ENCODE peak calls at places on chromosomes 6 and 20, in ten cellular contexts. G is MM.1S; T is astrocyte of the spinal cord; N is GM12865; B is mucosa of descending colon; Z is lower lobe of right lung; W is CD8-positive, alpha-beta T cell; Y is heart right ventricle; F is AG09309; C is SK-N-SH. S is an unnamed sample.

GRCh38 chr20:546353-546752 is 2.8 kb upstream of the CSNK2A1 start:
- DNase-seq in G (no peak), T (no peak), N (no peak), B (no peak), Z (no peak), W (no peak), Y (no peak), F (no peak), C (no peak), S (no peak)

GRCh38 chr20:47188540-47188939 is 168.0 kb downstream of the ZMYND8 start:
- DNase-seq in G (no peak), T (no peak), N (no peak), B (no peak), Z (no peak), W (no peak), Y (no peak), F (no peak), C (no peak), S (no peak)

GRCh38 chr20:58688838-58689237 is 3.8 kb upstream of the NPEPL1 start:
- DNase-seq in G (no peak), T (no peak), N (no peak), B (no peak), Z (no peak), W (no peak), Y (no peak), F (no peak), C (no peak), S (no peak)

GRCh38 chr6:158654960-158655485 is 5.2 kb downstream of the SYTL3 start:
- DNase-seq in G (no peak), T (peak), N (no peak), B (no peak), Z (no peak), W (no peak), Y (no peak), F (no peak), C (no peak), S (peak)

GRCh38 chr6:140480852-140481251 is 1106.4 kb upstream of the CITED2 start:
- DNase-seq in G (no peak), T (peak), N (peak), B (no peak), Z (no peak), W (no peak), Y (no peak), F (peak), C (no peak), S (peak)

GRCh38 chr6:72040106-72040505 is 153.8 kb downstream of the RIMS1 start:
- DNase-seq in G (no peak), T (peak), N (no peak), B (no peak), Z (no peak), W (no peak), Y (no peak), F (no peak), C (no peak), S (no peak)

GRCh38 chr6:1190361-1190760 is 121.5 kb upstream of the FOXQ1 start:
- DNase-seq in G (no peak), T (peak), N (no peak), B (no peak), Z (no peak), W (no peak), Y (no peak), F (peak), C (no peak), S (peak)

GRCh38 chr20:17862171-17862570 is 106.4 kb downstream of the SNX5 start:
- DNase-seq in G (no peak), T (no peak), N (no peak), B (no peak), Z (no peak), W (no peak), Y (no peak), F (no peak), C (no peak), S (no peak)

GRCh38 chr20:35433337-35433736 is 4.7 kb downstream of the GDF5 start:
- DNase-seq in G (no peak), T (no peak), N (no peak), B (no peak), Z (no peak), W (no peak), Y (no peak), F (no peak), C (no peak), S (no peak)

GRCh38 chr6:166381381-166381732 is 1.4 kb downstream of the MPC1 start:
- DNase-seq in G (no peak), T (no peak), N (no peak), B (no peak), Z (no peak), W (no peak), Y (no peak), F (no peak), C (no peak), S (no peak)

GRCh38 chr6:52573295-52573694 is 3.6 kb downstream of the TRAM2 start:
- DNase-seq in G (no peak), T (no peak), N (no peak), B (no peak), Z (no peak), W (no peak), Y (no peak), F (no peak), C (no peak), S (no peak)

GRCh38 chr6:136173519-136174507 is 76.3 kb downstream of the MTFR2 start:
- DNase-seq in G (no peak), T (no peak), N (no peak), B (no peak), Z (no peak), W (no peak), Y (peak), F (no peak), C (peak), S (peak)

GRCh38 chr20:47620808-47621805 is 119.4 kb downstream of the NCOA3 start:
- DNase-seq in G (peak), T (peak), N (peak), B (no peak), Z (no peak), W (no peak), Y (no peak), F (peak), C (peak), S (peak)

GRCh38 chr6:15426395-15426794 is 180.5 kb downstream of the JARID2 start:
- DNase-seq in G (no peak), T (no peak), N (no peak), B (no peak), Z (no peak), W (no peak), Y (no peak), F (no peak), C (no peak), S (no peak)

GRCh38 chr6:159790947-159791598 is 806 bp downstream of the MRPL18 start:
- DNase-seq in G (no peak), T (no peak), N (peak), B (no peak), Z (no peak), W (no peak), Y (no peak), F (no peak), C (no peak), S (no peak)

GRCh38 chr6:88380618-88381288 is 214.6 kb upstream of the CNR1 start:
- DNase-seq in G (no peak), T (no peak), N (no peak), B (no peak), Z (no peak), W (no peak), Y (no peak), F (no peak), C (no peak), S (peak)

GRCh38 chr6:11139051-11139960 is 27.8 kb upstream of the ERVFRD-1 start:
- DNase-seq in G (no peak), T (peak), N (peak), B (no peak), Z (no peak), W (no peak), Y (no peak), F (no peak), C (no peak), S (peak)

GRCh38 chr6:48325701-48326100 is 214.7 kb upstream of the PTCHD4 start:
- DNase-seq in G (no peak), T (no peak), N (no peak), B (no peak), Z (no peak), W (no peak), Y (no peak), F (no peak), C (no peak), S (peak)

GRCh38 chr20:53755733-53756523 is 162.3 kb upstream of the ZNF217 start:
- DNase-seq in G (no peak), T (no peak), N (no peak), B (no peak), Z (no peak), W (no peak), Y (no peak), F (no peak), C (no peak), S (no peak)

GRCh38 chr20:45117581-45117980 is 2.6 kb upstream of the WFDC5 start:
- DNase-seq in G (peak), T (no peak), N (no peak), B (no peak), Z (no peak), W (no peak), Y (no peak), F (no peak), C (no peak), S (no peak)

GRCh38 chr6:13300649-13301590 is 27.4 kb downstream of the TBC1D7 start:
- DNase-seq in G (no peak), T (no peak), N (no peak), B (no peak), Z (no peak), W (no peak), Y (no peak), F (no peak), C (no peak), S (no peak)

GRCh38 chr6:5764401-5764955 is 242.2 kb downstream of the NRN1 start:
- DNase-seq in G (no peak), T (peak), N (peak), B (no peak), Z (no peak), W (no peak), Y (no peak), F (no peak), C (no peak), S (peak)

GRCh38 chr6:28443112-28443773 is at the start of gene ZSCAN23:
- DNase-seq in G (peak), T (peak), N (peak), B (peak), Z (peak), W (peak), Y (peak), F (peak), C (peak), S (peak)

GRCh38 chr6:3157151-3157933 is at the start of gene TUBB2A:
- DNase-seq in G (peak), T (peak), N (peak), B (peak), Z (peak), W (peak), Y (peak), F (no peak), C (peak), S (peak)

GRCh38 chr6:131923356-131923755 is 27.8 kb downstream of the CCN2 start:
- DNase-seq in G (peak), T (peak), N (peak), B (peak), Z (no peak), W (no peak), Y (no peak), F (no peak), C (peak), S (peak)

GRCh38 chr6:151497935-151498726 is 4.3 kb downstream of the CCDC170 start:
- DNase-seq in G (peak), T (no peak), N (peak), B (no peak), Z (no peak), W (no peak), Y (no peak), F (no peak), C (no peak), S (peak)

GRCh38 chr6:43858161-43859153 is 88.4 kb downstream of the VEGFA start:
- DNase-seq in G (no peak), T (no peak), N (no peak), B (no peak), Z (no peak), W (no peak), Y (no peak), F (no peak), C (no peak), S (no peak)

GRCh38 chr20:52242237-52243230 is 51.0 kb upstream of the ZFP64 start:
- DNase-seq in G (peak), T (peak), N (no peak), B (no peak), Z (no peak), W (no peak), Y (no peak), F (no peak), C (peak), S (peak)

GRCh38 chr6:139754898-139755754 is 380.7 kb upstream of the CITED2 start:
- DNase-seq in G (no peak), T (no peak), N (no peak), B (no peak), Z (no peak), W (no peak), Y (no peak), F (no peak), C (no peak), S (no peak)

GRCh38 chr6:163897030-163897429 is 482.5 kb downstream of the QKI start:
- DNase-seq in G (no peak), T (peak), N (peak), B (no peak), Z (no peak), W (no peak), Y (no peak), F (peak), C (no peak), S (peak)

GRCh38 chr20:60037120-60037499 is 78.9 kb downstream of the CDH26 start:
- DNase-seq in G (no peak), T (peak), N (no peak), B (no peak), Z (no peak), W (no peak), Y (no peak), F (no peak), C (no peak), S (no peak)

GRCh38 chr6:50849016-50849748 is 30.5 kb downstream of the TFAP2B start:
- DNase-seq in G (no peak), T (no peak), N (no peak), B (no peak), Z (no peak), W (no peak), Y (no peak), F (no peak), C (peak), S (no peak)

DNA sequence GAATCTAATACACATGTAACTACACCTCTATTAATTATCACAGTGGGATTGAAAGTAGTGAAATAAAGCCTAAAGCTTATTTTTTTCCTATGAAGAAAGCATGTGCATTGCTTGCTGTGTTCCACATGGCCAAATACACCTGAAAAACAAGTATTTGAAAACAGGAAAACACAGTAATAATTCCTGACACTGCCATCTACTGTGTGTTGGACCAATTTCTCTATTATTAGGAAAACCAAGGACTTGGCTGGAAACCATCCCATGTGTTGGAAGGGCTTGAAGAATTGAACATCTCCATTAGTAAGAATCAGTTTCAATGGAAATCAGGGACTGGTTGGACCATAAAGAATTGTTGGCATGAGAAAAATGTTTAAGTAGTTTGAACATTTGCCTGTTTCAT is 124.0 kb downstream of the PHF3 start:
- DNase-seq in G (no peak), T (no peak), N (no peak), B (no peak), Z (no peak), W (no peak), Y (no peak), F (no peak), C (no peak), S (peak)
- TF ChIP-seq CTCF in G (no peak), T (no peak), N (no peak), B (no peak), Z (no peak), W (no peak), Y (no peak), F (no peak), C (peak), S (no peak)

DNA sequence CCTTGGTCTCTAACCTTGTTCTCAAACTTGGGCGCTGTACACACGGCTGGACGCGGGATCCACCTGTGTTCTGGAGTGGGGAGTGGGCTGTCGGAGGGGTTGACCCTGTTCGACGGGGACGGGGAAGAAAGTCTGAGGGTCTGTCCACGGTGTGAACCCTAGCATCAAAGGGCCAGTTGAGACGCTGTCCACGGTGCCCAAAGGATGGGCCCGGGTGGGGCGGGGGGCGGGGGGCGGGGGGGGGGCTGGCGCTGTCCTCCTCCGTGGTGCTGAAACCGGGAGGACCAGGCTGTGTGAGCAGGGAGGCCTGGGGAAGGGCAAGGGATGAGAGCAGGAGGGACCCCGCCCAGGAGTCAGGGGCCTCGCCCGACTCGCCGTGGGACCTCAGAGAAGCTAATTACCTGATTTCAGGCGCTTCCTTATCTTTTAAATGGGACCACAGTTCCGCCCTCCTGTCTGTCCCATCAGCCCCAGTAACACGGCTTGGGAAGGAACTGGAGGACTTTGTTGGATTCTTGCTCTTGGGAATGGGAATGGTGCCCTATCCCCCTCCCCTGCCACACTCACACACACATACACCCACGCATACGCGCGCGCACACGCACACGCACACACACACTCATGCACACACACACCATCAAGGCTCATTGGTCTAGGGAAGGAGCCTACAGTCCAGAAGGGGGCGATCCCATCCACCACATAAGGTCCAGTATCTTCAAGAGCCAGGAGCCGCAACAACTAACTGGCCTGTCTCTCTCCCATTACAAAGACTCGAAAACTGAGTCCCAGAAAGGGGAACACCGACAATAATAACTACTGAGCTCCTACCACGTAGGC is 1.0 kb upstream of the VSTM2L start:
- DNase-seq in G (no peak), T (peak), N (peak), B (no peak), Z (no peak), W (no peak), Y (no peak), F (peak), C (peak), S (peak)
- H3K4me3 ChIP-seq in G (no peak), T (peak), N (no peak), B (no peak), Z (peak), W (no peak), Y (peak), F (peak), C (peak), S (peak)

GRCh38 chr6:169247991-169248390 is 5.7 kb downstream of the THBS2 start:
- DNase-seq in G (no peak), T (no peak), N (no peak), B (no peak), Z (no peak), W (no peak), Y (no peak), F (no peak), C (no peak), S (no peak)
- TF ChIP-seq CTCF in G (no peak), T (no peak), N (no peak), B (no peak), Z (no peak), W (no peak), Y (no peak), F (no peak), C (no peak), S (no peak)

GRCh38 chr20:48926267-48926666 is 4.8 kb downstream of the ARFGEF2 start:
- DNase-seq in G (no peak), T (no peak), N (no peak), B (no peak), Z (no peak), W (no peak), Y (no peak), F (no peak), C (no peak), S (no peak)

GRCh38 chr20:48926816-48927215 is 5.3 kb downstream of the ARFGEF2 start:
- DNase-seq in G (no peak), T (no peak), N (no peak), B (no peak), Z (no peak), W (no peak), Y (no peak), F (no peak), C (no peak), S (no peak)

GRCh38 chr20:48921883-48922867 is 664 bp downstream of the ARFGEF2 start:
- DNase-seq in G (peak), T (peak), N (no peak), B (peak), Z (peak), W (no peak), Y (peak), F (no peak), C (peak), S (peak)

GRCh38 chr20:48923149-48923718 is 1.7 kb downstream of the ARFGEF2 start:
- DNase-seq in G (no peak), T (no peak), N (no peak), B (no peak), Z (no peak), W (no peak), Y (no peak), F (no peak), C (no peak), S (no peak)

GRCh38 chr20:48924711-48925109 is 3.2 kb downstream of the ARFGEF2 start:
- DNase-seq in G (no peak), T (no peak), N (no peak), B (no peak), Z (no peak), W (no peak), Y (no peak), F (no peak), C (no peak), S (no peak)
- H3K4me3 ChIP-seq in G (peak), T (no peak), N (peak), B (no peak), Z (no peak), W (no peak), Y (no peak), F (no peak), C (no peak), S (no peak)

GRCh38 chr6:112296694-112297093 is 42.3 kb upstream of the LAMA4 start:
- DNase-seq in G (no peak), T (no peak), N (no peak), B (no peak), Z (no peak), W (no peak), Y (no peak), F (no peak), C (no peak), S (no peak)

GRCh38 chr6:112298021-112298745 is 43.8 kb upstream of the LAMA4 start:
- DNase-seq in G (no peak), T (peak), N (no peak), B (no peak), Z (no peak), W (no peak), Y (no peak), F (peak), C (no peak), S (peak)

GRCh38 chr6:112298816-112299281 is 44.5 kb upstream of the LAMA4 start:
- DNase-seq in G (no peak), T (peak), N (no peak), B (no peak), Z (no peak), W (no peak), Y (no peak), F (peak), C (no peak), S (peak)

GRCh38 chr6:112300888-112301287 is 46.2 kb upstream of the RFPL4B start:
- DNase-seq in G (no peak), T (no peak), N (no peak), B (no peak), Z (no peak), W (no peak), Y (no peak), F (no peak), C (no peak), S (no peak)

GRCh38 chr6:112296122-112296521 is 41.8 kb upstream of the LAMA4 start:
- DNase-seq in G (no peak), T (peak), N (peak), B (no peak), Z (no peak), W (no peak), Y (no peak), F (no peak), C (no peak), S (peak)
- TF ChIP-seq CTCF in G (peak), T (peak), N (peak), B (no peak), Z (peak), W (no peak), Y (peak), F (peak), C (peak), S (peak)

S was measured in fibroblast of mammary gland.